ENCODE peak calls at places on chromosomes 6 and 20, in eight cellular contexts. W is heart left ventricle; J is right lobe of liver; I is HCT116; U is left lung; Q is A549; B is caudate nucleus; A is CD8-positive, alpha-beta T cell. K is an unnamed sample.

GRCh38 chr6:83068628-83069027 is 1.2 kb downstream of the DOP1A start:
- DNase-seq in W (no peak), J (no peak), I (no peak), U (no peak), Q (no peak), B (no peak), A (no peak), K (no peak)

GRCh38 chr6:140811642-140812041 is 1321.1 kb upstream of the GJE1 start:
- DNase-seq in W (no peak), J (no peak), I (no peak), U (no peak), Q (no peak), B (no peak), A (no peak), K (no peak)

GRCh38 chr6:56840467-56841371 is 114.2 kb upstream of the BEND6 start:
- DNase-seq in W (no peak), J (no peak), I (no peak), U (no peak), Q (no peak), B (no peak), A (no peak), K (no peak)

GRCh38 chr20:37627060-37627766 is 66.6 kb upstream of the CTNNBL1 start:
- DNase-seq in W (peak; percentile 68), J (no peak), I (peak; percentile 8), U (peak; percentile 39), Q (no peak), B (no peak), A (no peak), K (no peak)

GRCh38 chr20:45174434-45175364 is at the start of gene PI3:
- DNase-seq in W (no peak), J (no peak), I (no peak), U (no peak), Q (no peak), B (no peak), A (no peak), K (no peak)

GRCh38 chr20:35912877-35913276 is 41.4 kb downstream of the SCAND1 start:
- DNase-seq in W (no peak), J (no peak), I (no peak), U (no peak), Q (no peak), B (no peak), A (no peak), K (no peak)

GRCh38 chr6:110317646-110318045 is 40.5 kb downstream of the METTL24 start:
- DNase-seq in W (no peak), J (no peak), I (no peak), U (no peak), Q (no peak), B (no peak), A (no peak), K (no peak)

GRCh38 chr6:170287371-170287876 is 3.5 kb downstream of the DLL1 start:
- DNase-seq in W (peak; percentile 57), J (peak; percentile 51), I (no peak), U (no peak), Q (no peak), B (no peak), A (no peak), K (no peak)

GRCh38 chr6:99514089-99514488 is 1.1 kb downstream of the USP45 start:
- DNase-seq in W (no peak), J (no peak), I (no peak), U (no peak), Q (no peak), B (no peak), A (no peak), K (no peak)

GRCh38 chr6:134247271-134247833 is 70.6 kb downstream of the SGK1 start:
- DNase-seq in W (no peak), J (no peak), I (no peak), U (no peak), Q (no peak), B (no peak), A (peak; percentile 87), K (no peak)

GRCh38 chr6:76230711-76231110 is 158.2 kb upstream of the IMPG1 start:
- DNase-seq in W (no peak), J (no peak), I (peak; percentile 29), U (no peak), Q (no peak), B (no peak), A (no peak), K (no peak)

GRCh38 chr20:7285918-7286556 is 518.6 kb downstream of the BMP2 start:
- DNase-seq in W (peak; percentile 63), J (peak; percentile 77), I (peak; percentile 19), U (peak; percentile 59), Q (peak; percentile 13), B (peak; percentile 53), A (no peak), K (peak; percentile 70)

GRCh38 chr20:35963878-35964277 is 4.5 kb upstream of the CNBD2 start:
- DNase-seq in W (no peak), J (no peak), I (no peak), U (no peak), Q (no peak), B (no peak), A (no peak), K (no peak)

GRCh38 chr6:87182321-87182720 is 27.0 kb downstream of the ZNF292 start:
- DNase-seq in W (no peak), J (no peak), I (no peak), U (no peak), Q (no peak), B (no peak), A (no peak), K (no peak)

GRCh38 chr20:40322941-40323340 is 366.1 kb downstream of the MAFB start:
- DNase-seq in W (no peak), J (no peak), I (no peak), U (no peak), Q (no peak), B (no peak), A (no peak), K (no peak)

GRCh38 chr6:160991411-160992322 is at the start of gene MAP3K4:
- DNase-seq in W (peak; percentile 92), J (peak; percentile 88), I (peak; percentile 47), U (peak; percentile 82), Q (peak; percentile 53), B (peak; percentile 58), A (peak; percentile 69), K (peak; percentile 59)

GRCh38 chr6:141561154-141561553 is 571.6 kb upstream of the GJE1 start:
- DNase-seq in W (no peak), J (no peak), I (no peak), U (no peak), Q (no peak), B (no peak), A (no peak), K (no peak)

GRCh38 chr6:36725581-36725980 is 28.0 kb downstream of the RAB44 start:
- DNase-seq in W (peak; percentile 26), J (no peak), I (no peak), U (no peak), Q (no peak), B (no peak), A (no peak), K (no peak)

GRCh38 chr20:34262488-34263288 is 21.5 kb downstream of the ASIP start:
- DNase-seq in W (no peak), J (peak; percentile 73), I (no peak), U (peak; percentile 50), Q (no peak), B (no peak), A (no peak), K (no peak)

GRCh38 chr6:135362124-135362523 is 135.4 kb downstream of the AHI1 start:
- DNase-seq in W (no peak), J (no peak), I (no peak), U (no peak), Q (no peak), B (no peak), A (no peak), K (no peak)

GRCh38 chr6:9487128-9487527 is 927.7 kb downstream of the TFAP2A start:
- DNase-seq in W (no peak), J (no peak), I (no peak), U (no peak), Q (no peak), B (no peak), A (no peak), K (no peak)

GRCh38 chr6:13355969-13356368 is 27.6 kb upstream of the TBC1D7 start:
- DNase-seq in W (no peak), J (no peak), I (no peak), U (no peak), Q (no peak), B (no peak), A (no peak), K (no peak)

GRCh38 chr6:137878810-137879285 is 11.8 kb downstream of the TNFAIP3 start:
- DNase-seq in W (peak; percentile 81), J (no peak), I (no peak), U (no peak), Q (no peak), B (no peak), A (no peak), K (no peak)
- H3K27ac ChIP-seq in W (peak overlapping the region; percentile 48), J (no peak overlapping the region), I (no peak overlapping the region), U (no peak overlapping the region), Q (no peak overlapping the region), B (no peak overlapping the region), A (no peak overlapping the region), K (no peak overlapping the region)

DNA sequence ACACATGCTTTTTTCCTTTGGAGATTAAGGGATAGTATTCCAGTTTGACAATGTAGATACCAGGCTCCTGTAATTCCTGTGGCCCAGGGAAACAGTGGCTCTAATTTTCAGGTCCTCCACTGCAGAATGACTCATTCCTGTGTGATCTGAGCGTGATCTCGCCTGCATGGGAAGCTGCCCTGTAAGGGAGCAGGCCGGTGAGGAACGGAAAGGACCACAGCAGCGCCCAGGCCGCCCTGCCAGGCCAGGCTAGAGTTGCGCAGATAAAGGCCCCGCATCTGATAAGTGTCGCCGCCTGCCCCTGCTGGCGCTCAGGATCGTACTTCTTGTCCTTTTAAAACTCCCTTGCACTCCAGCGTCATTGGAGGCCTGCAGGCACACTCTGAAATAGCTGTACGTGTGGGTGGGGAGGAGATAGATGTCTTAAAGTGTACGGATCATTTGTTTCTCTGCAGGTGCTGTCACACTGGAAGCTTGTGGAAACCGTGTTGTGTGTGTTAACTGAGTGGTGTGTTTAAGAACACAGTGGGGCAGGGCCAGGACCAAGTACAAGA is 60.7 kb downstream of the SYNJ2 start:
- DNase-seq in W (peak; percentile 82), J (no peak), I (peak; percentile 69), U (no peak), Q (no peak), B (no peak), A (no peak), K (peak; percentile 40)
- H3K27ac ChIP-seq in W (peak overlapping the region; percentile 92), J (peak overlapping the region; percentile 20), I (peak overlapping the region; percentile 87), U (no peak overlapping the region), Q (peak overlapping the region; percentile 100), B (peak overlapping the region; percentile 61), A (no peak overlapping the region), K (peak overlapping the region; percentile 67)

GRCh38 chr6:163986313-163986712 is 571.8 kb downstream of the QKI start:
- DNase-seq in W (no peak), J (no peak), I (no peak), U (no peak), Q (no peak), B (no peak), A (no peak), K (no peak)
- H3K27ac ChIP-seq in W (peak overlapping the region; percentile 77), J (no peak overlapping the region), I (no peak overlapping the region), U (no peak overlapping the region), Q (no peak overlapping the region), B (peak overlapping the region; percentile 36), A (no peak overlapping the region), K (no peak overlapping the region)

DNA sequence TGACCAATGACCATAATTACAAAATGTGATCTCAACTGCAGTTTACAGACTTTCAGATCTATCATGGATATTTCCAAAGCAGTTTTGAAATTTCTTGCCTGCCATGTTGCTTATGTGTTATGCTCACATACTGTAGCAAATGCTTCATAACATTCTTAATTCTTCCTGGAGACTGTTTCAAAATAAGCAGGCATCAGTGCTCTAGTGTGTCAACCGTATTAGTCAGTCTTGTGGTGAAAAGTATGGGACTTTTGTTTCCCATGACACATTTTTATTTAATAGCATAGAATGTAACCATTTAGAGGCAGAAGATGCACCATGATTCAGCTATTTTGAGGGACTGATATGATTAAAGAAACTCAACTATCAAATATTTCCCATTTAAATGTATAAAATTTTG is 1.7 kb downstream of the POPDC3 start:
- DNase-seq in W (no peak), J (no peak), I (no peak), U (no peak), Q (no peak), B (no peak), A (no peak), K (no peak)
- H3K27ac ChIP-seq in W (peak overlapping the region; percentile 95), J (no peak overlapping the region), I (no peak overlapping the region), U (no peak overlapping the region), Q (peak overlapping the region; percentile 85), B (peak overlapping the region; percentile 16), A (no peak overlapping the region), K (peak overlapping the region; percentile 91)